ENCODE peak calls at places on chromosomes 13 and 19, in seven cellular contexts. One of them, this sample, is unnamed.

GRCh38 chr13:101289764-101290163 is 126.5 kb downstream of the NALCN start:
- DNase-seq in left ventricle myocardium inferior: no peak
- DNase-seq in lower lobe of right lung: no peak
- DNase-seq in stomach: no peak
- DNase-seq in IMR-90: peak; percentile 75
- DNase-seq in psoas muscle: no peak
- DNase-seq in mammary epithelial cell: peak; percentile 26
- DNase-seq in this sample: peak; percentile 80

GRCh38 chr13:102039264-102039663 is 362.6 kb downstream of the FGF14 start:
- DNase-seq in left ventricle myocardium inferior: peak; percentile 21
- DNase-seq in lower lobe of right lung: no peak
- DNase-seq in stomach: no peak
- DNase-seq in IMR-90: no peak
- DNase-seq in psoas muscle: no peak
- DNase-seq in mammary epithelial cell: no peak
- DNase-seq in this sample: no peak

GRCh38 chr13:28558567-28558966 is 63.6 kb upstream of the FLT1 start:
- DNase-seq in left ventricle myocardium inferior: peak; percentile 24
- DNase-seq in lower lobe of right lung: no peak
- DNase-seq in stomach: no peak
- DNase-seq in IMR-90: no peak
- DNase-seq in psoas muscle: no peak
- DNase-seq in mammary epithelial cell: no peak
- DNase-seq in this sample: peak; percentile 26

GRCh38 chr13:107590556-107590955 is 624.8 kb downstream of the LIG4 start:
- DNase-seq in left ventricle myocardium inferior: no peak
- DNase-seq in lower lobe of right lung: no peak
- DNase-seq in stomach: no peak
- DNase-seq in IMR-90: peak; percentile 83
- DNase-seq in psoas muscle: no peak
- DNase-seq in mammary epithelial cell: no peak
- DNase-seq in this sample: peak; percentile 14

GRCh38 chr19:41696402-41697197 is 8.5 kb upstream of the CEACAM7 start:
- DNase-seq in left ventricle myocardium inferior: no peak
- DNase-seq in lower lobe of right lung: no peak
- DNase-seq in stomach: peak; percentile 24
- DNase-seq in IMR-90: no peak
- DNase-seq in psoas muscle: no peak
- DNase-seq in mammary epithelial cell: no peak
- DNase-seq in this sample: no peak

GRCh38 chr13:26628706-26629105 is 71.2 kb downstream of the WASF3 start:
- DNase-seq in left ventricle myocardium inferior: no peak
- DNase-seq in lower lobe of right lung: no peak
- DNase-seq in stomach: no peak
- DNase-seq in IMR-90: peak; percentile 40
- DNase-seq in psoas muscle: no peak
- DNase-seq in mammary epithelial cell: peak; percentile 27
- DNase-seq in this sample: peak; percentile 34

GRCh38 chr19:48798937-48799336 is 11.9 kb downstream of the BCAT2 start:
- DNase-seq in left ventricle myocardium inferior: no peak
- DNase-seq in lower lobe of right lung: no peak
- DNase-seq in stomach: no peak
- DNase-seq in IMR-90: peak; percentile 14
- DNase-seq in psoas muscle: no peak
- DNase-seq in mammary epithelial cell: no peak
- DNase-seq in this sample: no peak

GRCh38 chr19:14433454-14434156 is 499 bp downstream of the PKN1 start:
- DNase-seq in left ventricle myocardium inferior: no peak
- DNase-seq in lower lobe of right lung: peak; percentile 62
- DNase-seq in stomach: peak; percentile 62
- DNase-seq in IMR-90: no peak
- DNase-seq in psoas muscle: no peak
- DNase-seq in mammary epithelial cell: no peak
- DNase-seq in this sample: no peak

GRCh38 chr19:48507911-48508439 is 3.7 kb downstream of the LMTK3 start:
- DNase-seq in left ventricle myocardium inferior: no peak
- DNase-seq in lower lobe of right lung: no peak
- DNase-seq in stomach: no peak
- DNase-seq in IMR-90: no peak
- DNase-seq in psoas muscle: no peak
- DNase-seq in mammary epithelial cell: no peak
- DNase-seq in this sample: no peak

GRCh38 chr19:17296278-17296677 is 6.9 kb downstream of the ABHD8 start:
- DNase-seq in left ventricle myocardium inferior: no peak
- DNase-seq in lower lobe of right lung: no peak
- DNase-seq in stomach: no peak
- DNase-seq in IMR-90: peak; percentile 36
- DNase-seq in psoas muscle: no peak
- DNase-seq in mammary epithelial cell: peak; percentile 50
- DNase-seq in this sample: peak; percentile 51

GRCh38 chr13:48156466-48156865 is 61.6 kb upstream of the MED4 start:
- DNase-seq in left ventricle myocardium inferior: no peak
- DNase-seq in lower lobe of right lung: no peak
- DNase-seq in stomach: peak; percentile 30
- DNase-seq in IMR-90: no peak
- DNase-seq in psoas muscle: no peak
- DNase-seq in mammary epithelial cell: peak; percentile 47
- DNase-seq in this sample: no peak

GRCh38 chr13:49323344-49323743 is 75.6 kb downstream of the CDADC1 start:
- DNase-seq in left ventricle myocardium inferior: no peak
- DNase-seq in lower lobe of right lung: no peak
- DNase-seq in stomach: no peak
- DNase-seq in IMR-90: no peak
- DNase-seq in psoas muscle: no peak
- DNase-seq in mammary epithelial cell: no peak
- DNase-seq in this sample: no peak

GRCh38 chr13:40644838-40645620 is 21.4 kb downstream of the FOXO1 start:
- DNase-seq in left ventricle myocardium inferior: no peak
- DNase-seq in lower lobe of right lung: no peak
- DNase-seq in stomach: no peak
- DNase-seq in IMR-90: no peak
- DNase-seq in psoas muscle: no peak
- DNase-seq in mammary epithelial cell: peak; percentile 74
- DNase-seq in this sample: no peak

GRCh38 chr19:3572132-3572854 is 451 bp upstream of the HMG20B start:
- DNase-seq in left ventricle myocardium inferior: peak; percentile 100
- DNase-seq in lower lobe of right lung: peak; percentile 100
- DNase-seq in stomach: peak; percentile 100
- DNase-seq in IMR-90: peak; percentile 99
- DNase-seq in psoas muscle: peak; percentile 100
- DNase-seq in mammary epithelial cell: peak; percentile 100
- DNase-seq in this sample: peak; percentile 100

GRCh38 chr19:3573162-3573857 is 566 bp downstream of the HMG20B start:
- DNase-seq in left ventricle myocardium inferior: no peak
- DNase-seq in lower lobe of right lung: peak; percentile 69
- DNase-seq in stomach: peak; percentile 33
- DNase-seq in IMR-90: no peak
- DNase-seq in psoas muscle: no peak
- DNase-seq in mammary epithelial cell: no peak
- DNase-seq in this sample: no peak

GRCh38 chr19:3570619-3571018 is 2.1 kb upstream of the HMG20B start:
- DNase-seq in left ventricle myocardium inferior: no peak
- DNase-seq in lower lobe of right lung: no peak
- DNase-seq in stomach: no peak
- DNase-seq in IMR-90: no peak
- DNase-seq in psoas muscle: no peak
- DNase-seq in mammary epithelial cell: peak; percentile 87
- DNase-seq in this sample: no peak

GRCh38 chr19:3573858-3574637 is 1.3 kb downstream of the HMG20B start:
- DNase-seq in left ventricle myocardium inferior: peak; percentile 77
- DNase-seq in lower lobe of right lung: peak; percentile 98
- DNase-seq in stomach: peak; percentile 96
- DNase-seq in IMR-90: peak; percentile 93
- DNase-seq in psoas muscle: peak; percentile 95
- DNase-seq in mammary epithelial cell: peak; percentile 93
- DNase-seq in this sample: peak; percentile 89

DNA sequence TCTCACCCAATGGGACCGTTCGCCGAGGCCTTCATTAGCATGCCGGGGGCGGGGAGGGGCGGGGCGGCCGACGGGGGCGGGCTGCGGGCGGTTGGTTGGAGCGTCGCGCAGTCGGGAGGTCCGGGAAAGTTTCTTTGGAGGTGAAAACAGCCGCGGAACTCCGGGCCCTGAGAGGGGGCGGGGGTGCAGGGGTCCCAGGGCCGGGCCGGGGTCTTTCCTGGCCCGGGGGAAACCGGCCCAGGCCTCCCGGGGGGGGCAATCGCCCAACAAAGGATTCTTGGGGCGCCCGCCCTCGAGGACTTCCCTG is at the start of gene HMG20B:
- DNase-seq in left ventricle myocardium inferior: no peak
- DNase-seq in lower lobe of right lung: no peak
- DNase-seq in stomach: no peak
- DNase-seq in IMR-90: no peak
- DNase-seq in psoas muscle: no peak
- DNase-seq in mammary epithelial cell: no peak
- DNase-seq in this sample: no peak
- H3K27ac ChIP-seq in left ventricle myocardium inferior: peak within 1 kb of the TSS; percentile 82
- H3K27ac ChIP-seq in lower lobe of right lung: peak within 1 kb of the TSS; percentile 81
- H3K27ac ChIP-seq in stomach: peak within 1 kb of the TSS; percentile 84
- H3K27ac ChIP-seq in IMR-90: peak within 1 kb of the TSS; percentile 24
- H3K27ac ChIP-seq in psoas muscle: peak within 1 kb of the TSS; percentile 68
- H3K27ac ChIP-seq in mammary epithelial cell: peak within 1 kb of the TSS; percentile 78
- H3K27ac ChIP-seq in this sample: peak within 1 kb of the TSS; percentile 88

DNA sequence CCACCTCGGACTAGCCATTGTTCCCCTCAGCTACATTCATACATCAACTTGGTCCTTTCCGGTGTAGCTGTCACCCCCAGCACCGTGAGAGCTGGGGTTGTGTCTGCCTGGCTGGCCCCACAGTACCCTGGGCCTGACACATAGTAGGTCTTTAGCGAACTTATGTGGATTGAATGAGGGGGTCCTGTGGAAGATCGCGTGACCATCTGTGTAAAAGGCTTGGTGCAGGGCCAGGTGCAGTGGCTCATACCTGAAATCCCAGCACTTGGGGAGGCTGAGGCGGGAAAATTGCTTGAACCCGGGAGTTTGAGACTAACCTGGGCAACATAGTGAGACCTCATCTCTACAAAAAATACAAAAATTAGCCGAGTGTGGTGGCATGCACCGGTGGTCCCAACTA is 2.0 kb downstream of the SMARCA4 start:
- DNase-seq in left ventricle myocardium inferior: no peak
- DNase-seq in lower lobe of right lung: no peak
- DNase-seq in stomach: no peak
- DNase-seq in IMR-90: no peak
- DNase-seq in psoas muscle: no peak
- DNase-seq in mammary epithelial cell: no peak
- DNase-seq in this sample: no peak
- H3K4me3 ChIP-seq in left ventricle myocardium inferior: no peak overlapping the region
- H3K4me3 ChIP-seq in lower lobe of right lung: no peak overlapping the region
- H3K4me3 ChIP-seq in stomach: no peak overlapping the region
- H3K4me3 ChIP-seq in IMR-90: peak overlapping the region; percentile 2
- H3K4me3 ChIP-seq in psoas muscle: no peak overlapping the region
- H3K4me3 ChIP-seq in mammary epithelial cell: no peak overlapping the region
- H3K4me3 ChIP-seq in this sample: no peak overlapping the region

DNA sequence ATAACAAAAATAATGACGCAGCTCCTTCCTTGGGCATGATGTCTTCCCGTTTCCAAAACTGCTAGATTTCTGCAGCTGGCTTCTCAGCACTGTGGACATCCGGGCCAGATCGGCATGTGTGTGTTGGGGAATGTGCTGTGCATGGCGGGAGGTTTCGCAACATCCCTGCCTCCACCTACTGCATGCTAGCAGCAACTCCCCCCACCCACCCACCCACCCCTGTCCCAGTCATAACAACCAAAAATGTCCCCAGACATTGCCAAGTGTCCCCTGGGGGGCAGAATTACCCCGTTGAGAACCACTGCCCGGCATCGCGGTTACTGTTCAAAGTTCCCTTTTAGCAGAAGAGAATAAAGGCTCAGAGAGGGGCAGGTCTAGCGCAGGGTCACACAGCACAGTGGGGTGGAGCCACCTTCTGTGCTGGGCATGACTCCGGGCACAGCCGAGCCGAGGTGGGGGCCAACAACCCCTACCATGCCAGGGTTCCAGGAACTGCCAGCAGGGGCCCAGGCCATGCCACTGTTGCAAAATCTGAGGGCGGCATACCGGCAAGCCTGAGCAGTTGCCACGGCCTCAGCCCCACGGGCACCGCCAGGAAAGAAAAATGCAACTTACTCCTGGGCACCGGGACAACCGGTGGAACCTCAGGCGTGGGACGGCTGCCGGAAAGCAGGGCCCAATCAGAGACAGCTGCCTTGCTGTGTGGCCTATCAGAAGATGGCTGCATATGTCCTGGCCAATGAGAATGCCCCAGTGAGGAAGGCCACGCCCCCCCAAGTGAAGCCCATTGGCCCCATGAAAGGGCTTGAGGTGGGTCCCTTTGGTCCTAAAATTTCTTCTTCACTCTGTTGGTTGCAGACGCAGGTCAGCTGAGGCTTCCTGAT is 22.5 kb upstream of the NFIC start:
- DNase-seq in left ventricle myocardium inferior: peak; percentile 83
- DNase-seq in lower lobe of right lung: peak; percentile 91
- DNase-seq in stomach: peak; percentile 78
- DNase-seq in IMR-90: peak; percentile 78
- DNase-seq in psoas muscle: peak; percentile 91
- DNase-seq in mammary epithelial cell: peak; percentile 81
- DNase-seq in this sample: peak; percentile 82
- H3K27ac ChIP-seq in left ventricle myocardium inferior: peak overlapping the region; percentile 84
- H3K27ac ChIP-seq in lower lobe of right lung: peak overlapping the region; percentile 84
- H3K27ac ChIP-seq in stomach: peak overlapping the region; percentile 87
- H3K27ac ChIP-seq in IMR-90: no peak overlapping the region
- H3K27ac ChIP-seq in psoas muscle: peak overlapping the region; percentile 57
- H3K27ac ChIP-seq in mammary epithelial cell: no peak overlapping the region
- H3K27ac ChIP-seq in this sample: peak overlapping the region; percentile 31

GRCh38 chr13:42878721-42879120 is 97.3 kb downstream of the FAM216B start:
- DNase-seq in left ventricle myocardium inferior: no peak
- DNase-seq in lower lobe of right lung: no peak
- DNase-seq in stomach: no peak
- DNase-seq in IMR-90: no peak
- DNase-seq in psoas muscle: no peak
- DNase-seq in mammary epithelial cell: no peak
- DNase-seq in this sample: no peak

GRCh38 chr13:42883771-42884170 is 102.4 kb downstream of the FAM216B start:
- DNase-seq in left ventricle myocardium inferior: no peak
- DNase-seq in lower lobe of right lung: no peak
- DNase-seq in stomach: no peak
- DNase-seq in IMR-90: peak; percentile 33
- DNase-seq in psoas muscle: peak; percentile 60
- DNase-seq in mammary epithelial cell: peak; percentile 25
- DNase-seq in this sample: peak; percentile 61

GRCh38 chr13:42876810-42877550 is 95.6 kb downstream of the FAM216B start:
- DNase-seq in left ventricle myocardium inferior: no peak
- DNase-seq in lower lobe of right lung: no peak
- DNase-seq in stomach: no peak
- DNase-seq in IMR-90: peak; percentile 66
- DNase-seq in psoas muscle: no peak
- DNase-seq in mammary epithelial cell: peak; percentile 79
- DNase-seq in this sample: peak; percentile 71

GRCh38 chr13:42883142-42883541 is 101.8 kb downstream of the FAM216B start:
- DNase-seq in left ventricle myocardium inferior: no peak
- DNase-seq in lower lobe of right lung: no peak
- DNase-seq in stomach: no peak
- DNase-seq in IMR-90: no peak
- DNase-seq in psoas muscle: no peak
- DNase-seq in mammary epithelial cell: no peak
- DNase-seq in this sample: no peak

DNA sequence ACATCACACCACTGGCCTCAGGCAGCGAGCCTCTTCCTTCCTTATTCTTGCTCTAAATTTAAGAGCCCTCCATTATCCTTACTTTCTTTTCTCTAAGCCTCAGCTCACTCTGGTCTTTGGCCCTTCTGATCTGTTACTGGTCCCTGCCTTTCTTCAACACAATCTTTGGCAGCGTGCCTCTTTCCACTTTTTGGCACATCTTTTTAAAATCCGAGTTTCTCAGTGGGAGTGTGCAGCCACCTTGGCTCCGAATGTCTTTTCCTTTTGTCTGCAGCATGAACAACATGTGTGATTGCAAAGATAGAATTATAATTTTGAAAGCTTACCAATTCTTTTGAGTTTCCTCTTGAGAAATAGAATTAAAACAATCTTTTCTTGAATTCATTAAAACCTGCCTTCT is 98.9 kb downstream of the FAM216B start:
- DNase-seq in left ventricle myocardium inferior: no peak
- DNase-seq in lower lobe of right lung: no peak
- DNase-seq in stomach: no peak
- DNase-seq in IMR-90: no peak
- DNase-seq in psoas muscle: no peak
- DNase-seq in mammary epithelial cell: no peak
- DNase-seq in this sample: no peak
- H3K4me3 ChIP-seq in left ventricle myocardium inferior: no peak overlapping the region
- H3K4me3 ChIP-seq in lower lobe of right lung: no peak overlapping the region
- H3K4me3 ChIP-seq in stomach: no peak overlapping the region
- H3K4me3 ChIP-seq in IMR-90: no peak overlapping the region
- H3K4me3 ChIP-seq in psoas muscle: no peak overlapping the region
- H3K4me3 ChIP-seq in mammary epithelial cell: no peak overlapping the region
- H3K4me3 ChIP-seq in this sample: no peak overlapping the region

This sample was measured in fibroblast of lung.